ENCODE peak calls at places on chromosomes 6 and 20, in nine cellular contexts. One of them, this sample, is unnamed. For H3K9me3, the result is how much of the 10 kb centered on the place peaks cover.

GRCh38 chr20:20139403-20139802 is 87.1 kb downstream of the CFAP61 start:
- DNase-seq in Panc1: no peak
- DNase-seq in ovary: no peak
- DNase-seq in BE2C: no peak
- DNase-seq in thoracic aorta: no peak
- DNase-seq in CD4-positive, alpha-beta T cell: no peak
- DNase-seq in Caco-2: no peak
- DNase-seq in neural progenitor cell: no peak
- DNase-seq in small intestine: no peak
- DNase-seq in this sample: no peak

GRCh38 chr6:12483712-12484111 is 193.6 kb downstream of the EDN1 start:
- DNase-seq in Panc1: peak
- DNase-seq in ovary: no peak
- DNase-seq in BE2C: no peak
- DNase-seq in thoracic aorta: no peak
- DNase-seq in CD4-positive, alpha-beta T cell: no peak
- DNase-seq in Caco-2: no peak
- DNase-seq in neural progenitor cell: no peak
- DNase-seq in small intestine: peak
- DNase-seq in this sample: no peak

GRCh38 chr6:1574083-1574761 is 35.5 kb upstream of the FOXC1 start:
- DNase-seq in Panc1: no peak
- DNase-seq in ovary: no peak
- DNase-seq in BE2C: no peak
- DNase-seq in thoracic aorta: no peak
- DNase-seq in CD4-positive, alpha-beta T cell: no peak
- DNase-seq in Caco-2: no peak
- DNase-seq in neural progenitor cell: no peak
- DNase-seq in small intestine: no peak
- DNase-seq in this sample: no peak

GRCh38 chr6:17519120-17519519 is 81.0 kb upstream of the FAM8A1 start:
- DNase-seq in Panc1: no peak
- DNase-seq in ovary: no peak
- DNase-seq in BE2C: no peak
- DNase-seq in thoracic aorta: no peak
- DNase-seq in CD4-positive, alpha-beta T cell: no peak
- DNase-seq in Caco-2: no peak
- DNase-seq in neural progenitor cell: no peak
- DNase-seq in small intestine: no peak
- DNase-seq in this sample: no peak

GRCh38 chr6:108650325-108650724 is 89.6 kb downstream of the FOXO3 start:
- DNase-seq in Panc1: no peak
- DNase-seq in ovary: no peak
- DNase-seq in BE2C: no peak
- DNase-seq in thoracic aorta: no peak
- DNase-seq in CD4-positive, alpha-beta T cell: no peak
- DNase-seq in Caco-2: no peak
- DNase-seq in neural progenitor cell: no peak
- DNase-seq in small intestine: no peak
- DNase-seq in this sample: no peak

GRCh38 chr20:32040142-32040953 is 11.7 kb upstream of the HCK start:
- DNase-seq in Panc1: no peak
- DNase-seq in ovary: no peak
- DNase-seq in BE2C: no peak
- DNase-seq in thoracic aorta: no peak
- DNase-seq in CD4-positive, alpha-beta T cell: no peak
- DNase-seq in Caco-2: peak
- DNase-seq in neural progenitor cell: no peak
- DNase-seq in small intestine: no peak
- DNase-seq in this sample: no peak

GRCh38 chr20:8856668-8857067 is 212.2 kb upstream of the PLCB4 start:
- DNase-seq in Panc1: no peak
- DNase-seq in ovary: no peak
- DNase-seq in BE2C: no peak
- DNase-seq in thoracic aorta: no peak
- DNase-seq in CD4-positive, alpha-beta T cell: no peak
- DNase-seq in Caco-2: no peak
- DNase-seq in neural progenitor cell: no peak
- DNase-seq in small intestine: no peak
- DNase-seq in this sample: no peak

GRCh38 chr6:89482136-89482535 is 49.2 kb downstream of the ANKRD6 start:
- DNase-seq in Panc1: no peak
- DNase-seq in ovary: no peak
- DNase-seq in BE2C: no peak
- DNase-seq in thoracic aorta: no peak
- DNase-seq in CD4-positive, alpha-beta T cell: no peak
- DNase-seq in Caco-2: no peak
- DNase-seq in neural progenitor cell: no peak
- DNase-seq in small intestine: no peak
- DNase-seq in this sample: no peak

GRCh38 chr20:8670207-8670899 is 398.5 kb upstream of the PLCB4 start:
- DNase-seq in Panc1: no peak
- DNase-seq in ovary: no peak
- DNase-seq in BE2C: no peak
- DNase-seq in thoracic aorta: no peak
- DNase-seq in CD4-positive, alpha-beta T cell: no peak
- DNase-seq in Caco-2: no peak
- DNase-seq in neural progenitor cell: no peak
- DNase-seq in small intestine: no peak
- DNase-seq in this sample: no peak

GRCh38 chr6:36926711-36927110 is 27.8 kb upstream of the PI16 start:
- DNase-seq in Panc1: no peak
- DNase-seq in ovary: no peak
- DNase-seq in BE2C: no peak
- DNase-seq in thoracic aorta: no peak
- DNase-seq in CD4-positive, alpha-beta T cell: no peak
- DNase-seq in Caco-2: no peak
- DNase-seq in neural progenitor cell: no peak
- DNase-seq in small intestine: no peak
- DNase-seq in this sample: no peak

GRCh38 chr20:63060057-63060991 is 53.6 kb upstream of the BHLHE23 start:
- DNase-seq in Panc1: no peak
- DNase-seq in ovary: no peak
- DNase-seq in BE2C: peak
- DNase-seq in thoracic aorta: no peak
- DNase-seq in CD4-positive, alpha-beta T cell: peak
- DNase-seq in Caco-2: peak
- DNase-seq in neural progenitor cell: no peak
- DNase-seq in small intestine: no peak
- DNase-seq in this sample: no peak

GRCh38 chr6:166483556-166484250 is 101.0 kb upstream of the MPC1 start:
- DNase-seq in Panc1: no peak
- DNase-seq in ovary: no peak
- DNase-seq in BE2C: no peak
- DNase-seq in thoracic aorta: no peak
- DNase-seq in CD4-positive, alpha-beta T cell: no peak
- DNase-seq in Caco-2: no peak
- DNase-seq in neural progenitor cell: no peak
- DNase-seq in small intestine: no peak
- DNase-seq in this sample: no peak

GRCh38 chr6:169985121-169986015 is 233.9 kb downstream of the ERMARD start:
- DNase-seq in Panc1: no peak
- DNase-seq in ovary: no peak
- DNase-seq in BE2C: no peak
- DNase-seq in thoracic aorta: no peak
- DNase-seq in CD4-positive, alpha-beta T cell: no peak
- DNase-seq in Caco-2: no peak
- DNase-seq in neural progenitor cell: no peak
- DNase-seq in small intestine: no peak
- DNase-seq in this sample: no peak
- H3K9me3 ChIP-seq in Panc1: under half
- H3K9me3 ChIP-seq in ovary: under half
- H3K9me3 ChIP-seq in BE2C: under half
- H3K9me3 ChIP-seq in thoracic aorta: under half
- H3K9me3 ChIP-seq in CD4-positive, alpha-beta T cell: under half
- H3K9me3 ChIP-seq in Caco-2: under half
- H3K9me3 ChIP-seq in neural progenitor cell: under half
- H3K9me3 ChIP-seq in small intestine: under half
- H3K9me3 ChIP-seq in this sample: under half

DNA sequence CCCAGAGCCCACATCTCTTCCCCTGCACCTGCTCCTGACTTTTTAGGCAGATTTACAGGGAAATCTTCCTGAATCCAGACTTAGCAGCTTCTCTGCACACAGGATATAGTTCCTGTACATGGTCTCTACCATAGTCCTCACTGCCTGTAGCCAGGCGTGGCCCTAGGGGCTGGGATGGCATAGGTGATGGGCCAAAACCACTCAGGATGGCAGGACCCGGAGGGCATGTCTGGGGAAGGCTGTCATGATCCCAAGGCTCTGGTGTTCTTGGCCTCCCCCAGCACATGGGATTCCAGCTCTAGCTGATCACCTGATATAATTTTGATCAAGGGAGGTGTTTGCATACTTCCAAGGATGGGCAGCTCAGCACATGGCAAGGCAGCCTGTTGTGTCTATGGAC is 58.0 kb downstream of the TOX2 start:
- DNase-seq in Panc1: no peak
- DNase-seq in ovary: no peak
- DNase-seq in BE2C: no peak
- DNase-seq in thoracic aorta: no peak
- DNase-seq in CD4-positive, alpha-beta T cell: no peak
- DNase-seq in Caco-2: no peak
- DNase-seq in neural progenitor cell: no peak
- DNase-seq in small intestine: no peak
- DNase-seq in this sample: no peak
- H3K9me3 ChIP-seq in Panc1: under half
- H3K9me3 ChIP-seq in ovary: under half
- H3K9me3 ChIP-seq in BE2C: under half
- H3K9me3 ChIP-seq in thoracic aorta: under half
- H3K9me3 ChIP-seq in CD4-positive, alpha-beta T cell: under half
- H3K9me3 ChIP-seq in Caco-2: under half
- H3K9me3 ChIP-seq in neural progenitor cell: under half
- H3K9me3 ChIP-seq in small intestine: under half
- H3K9me3 ChIP-seq in this sample: under half

DNA sequence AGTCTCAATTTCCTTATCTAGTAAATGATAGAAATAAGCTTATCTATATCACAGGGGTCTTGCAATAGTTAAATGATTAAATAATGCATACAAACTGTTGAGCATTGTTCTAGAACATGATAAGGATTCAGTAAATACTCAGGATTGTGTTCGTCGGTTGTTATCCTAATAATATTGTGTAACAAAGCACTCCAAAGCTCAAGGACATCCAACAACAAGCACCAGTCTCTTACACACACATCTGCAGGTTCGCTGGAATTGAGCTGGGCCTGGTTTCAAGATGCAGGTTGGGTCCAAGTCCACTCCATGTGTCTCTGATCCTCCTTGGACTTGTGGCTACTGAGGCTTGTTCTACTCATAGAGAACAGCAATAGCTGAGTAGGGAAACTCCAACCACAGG is 74.1 kb upstream of the MC3R start:
- DNase-seq in Panc1: no peak
- DNase-seq in ovary: no peak
- DNase-seq in BE2C: no peak
- DNase-seq in thoracic aorta: no peak
- DNase-seq in CD4-positive, alpha-beta T cell: no peak
- DNase-seq in Caco-2: no peak
- DNase-seq in neural progenitor cell: no peak
- DNase-seq in small intestine: no peak
- DNase-seq in this sample: no peak
- H3K9me3 ChIP-seq in Panc1: under half
- H3K9me3 ChIP-seq in ovary: under half
- H3K9me3 ChIP-seq in BE2C: under half
- H3K9me3 ChIP-seq in thoracic aorta: under half
- H3K9me3 ChIP-seq in CD4-positive, alpha-beta T cell: under half
- H3K9me3 ChIP-seq in Caco-2: under half
- H3K9me3 ChIP-seq in neural progenitor cell: under half
- H3K9me3 ChIP-seq in small intestine: under half
- H3K9me3 ChIP-seq in this sample: under half

GRCh38 chr20:5887386-5887785 is 62.9 kb downstream of the TRMT6 start:
- DNase-seq in Panc1: no peak
- DNase-seq in ovary: no peak
- DNase-seq in BE2C: peak
- DNase-seq in thoracic aorta: no peak
- DNase-seq in CD4-positive, alpha-beta T cell: no peak
- DNase-seq in Caco-2: no peak
- DNase-seq in neural progenitor cell: no peak
- DNase-seq in small intestine: no peak
- DNase-seq in this sample: no peak
- H3K9me3 ChIP-seq in Panc1: under half
- H3K9me3 ChIP-seq in ovary: under half
- H3K9me3 ChIP-seq in BE2C: under half
- H3K9me3 ChIP-seq in thoracic aorta: under half
- H3K9me3 ChIP-seq in CD4-positive, alpha-beta T cell: under half
- H3K9me3 ChIP-seq in Caco-2: under half
- H3K9me3 ChIP-seq in neural progenitor cell: under half
- H3K9me3 ChIP-seq in small intestine: under half
- H3K9me3 ChIP-seq in this sample: under half

GRCh38 chr20:469746-470490 is 7.6 kb upstream of the TBC1D20 start:
- DNase-seq in Panc1: no peak
- DNase-seq in ovary: no peak
- DNase-seq in BE2C: no peak
- DNase-seq in thoracic aorta: no peak
- DNase-seq in CD4-positive, alpha-beta T cell: no peak
- DNase-seq in Caco-2: no peak
- DNase-seq in neural progenitor cell: no peak
- DNase-seq in small intestine: no peak
- DNase-seq in this sample: no peak
- H3K9me3 ChIP-seq in Panc1: under half
- H3K9me3 ChIP-seq in ovary: under half
- H3K9me3 ChIP-seq in BE2C: under half
- H3K9me3 ChIP-seq in thoracic aorta: under half
- H3K9me3 ChIP-seq in CD4-positive, alpha-beta T cell: under half
- H3K9me3 ChIP-seq in Caco-2: half or more
- H3K9me3 ChIP-seq in neural progenitor cell: under half
- H3K9me3 ChIP-seq in small intestine: under half
- H3K9me3 ChIP-seq in this sample: under half

GRCh38 chr20:53281557-53282117 is 309.5 kb downstream of the TSHZ2 start:
- DNase-seq in Panc1: no peak
- DNase-seq in ovary: no peak
- DNase-seq in BE2C: no peak
- DNase-seq in thoracic aorta: no peak
- DNase-seq in CD4-positive, alpha-beta T cell: no peak
- DNase-seq in Caco-2: no peak
- DNase-seq in neural progenitor cell: no peak
- DNase-seq in small intestine: no peak
- DNase-seq in this sample: no peak
- H3K9me3 ChIP-seq in Panc1: under half
- H3K9me3 ChIP-seq in ovary: under half
- H3K9me3 ChIP-seq in BE2C: under half
- H3K9me3 ChIP-seq in thoracic aorta: under half
- H3K9me3 ChIP-seq in CD4-positive, alpha-beta T cell: under half
- H3K9me3 ChIP-seq in Caco-2: under half
- H3K9me3 ChIP-seq in neural progenitor cell: under half
- H3K9me3 ChIP-seq in small intestine: under half
- H3K9me3 ChIP-seq in this sample: under half

DNA sequence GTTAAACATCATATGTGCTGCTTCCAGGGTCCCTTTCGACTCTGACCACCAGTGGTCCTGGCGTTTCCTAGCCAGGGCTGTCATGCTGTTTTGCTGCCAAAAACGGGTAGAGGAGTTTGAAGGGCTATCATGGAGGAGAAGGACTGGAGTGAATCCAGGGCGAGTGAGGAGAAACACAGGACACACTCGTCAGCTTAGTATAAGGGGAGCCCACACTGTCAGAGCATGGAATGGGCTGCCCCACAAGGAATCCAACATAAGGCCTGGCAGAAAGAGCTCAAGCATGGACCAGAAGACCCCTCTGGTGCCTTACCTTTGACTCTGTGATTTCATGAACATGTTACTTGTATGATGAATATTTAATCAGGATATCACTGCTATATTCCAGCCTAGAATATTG is 247.2 kb downstream of the NRN1 start:
- DNase-seq in Panc1: no peak
- DNase-seq in ovary: no peak
- DNase-seq in BE2C: no peak
- DNase-seq in thoracic aorta: no peak
- DNase-seq in CD4-positive, alpha-beta T cell: no peak
- DNase-seq in Caco-2: no peak
- DNase-seq in neural progenitor cell: no peak
- DNase-seq in small intestine: no peak
- DNase-seq in this sample: no peak
- H3K9me3 ChIP-seq in Panc1: under half
- H3K9me3 ChIP-seq in ovary: under half
- H3K9me3 ChIP-seq in BE2C: under half
- H3K9me3 ChIP-seq in thoracic aorta: under half
- H3K9me3 ChIP-seq in CD4-positive, alpha-beta T cell: under half
- H3K9me3 ChIP-seq in Caco-2: under half
- H3K9me3 ChIP-seq in neural progenitor cell: under half
- H3K9me3 ChIP-seq in small intestine: under half
- H3K9me3 ChIP-seq in this sample: under half

This sample was measured in CD4-positive, alpha-beta memory T cell.